ENCODE peak calls at places on chromosomes 7 and 10, in six cellular contexts. T is HCT116, C is SJSA1, V is endodermal cell, L is aorta, Q is upper lobe of left lung. M is an unnamed sample. For H3K4me1, the result is how much of the 10 kb centered on the place peaks cover.

GRCh38 chr7:47933229-47933628 is 15.0 kb downstream of the PKD1L1 start:
- DNase-seq in T (no peak), C (no peak), V (no peak), L (peak), Q (no peak), M (no peak)

GRCh38 chr10:44316922-44317215 is 68.0 kb downstream of the CXCL12 start:
- DNase-seq in T (no peak), C (peak), V (no peak), L (no peak), Q (no peak), M (no peak)

GRCh38 chr7:159014297-159015062 is 130.2 kb downstream of the VIPR2 start:
- DNase-seq in T (no peak), C (no peak), V (no peak), L (no peak), Q (no peak), M (peak)

GRCh38 chr10:50799595-50799994 is 59.9 kb downstream of the ASAH2B start:
- DNase-seq in T (no peak), C (no peak), V (no peak), L (no peak), Q (no peak), M (no peak)

GRCh38 chr7:43505412-43505811 is 77.5 kb upstream of the STK17A start:
- DNase-seq in T (no peak), C (no peak), V (no peak), L (no peak), Q (no peak), M (no peak)

GRCh38 chr7:100003711-100004661 is 11.4 kb upstream of the ZKSCAN1 start:
- DNase-seq in T (no peak), C (no peak), V (peak), L (peak), Q (no peak), M (peak)

GRCh38 chr7:55325371-55325792 is 39.8 kb upstream of the LANCL2 start:
- DNase-seq in T (no peak), C (no peak), V (no peak), L (no peak), Q (no peak), M (no peak)

GRCh38 chr10:58998924-58999713 is 177.3 kb upstream of the PHYHIPL start:
- DNase-seq in T (no peak), C (no peak), V (no peak), L (peak), Q (no peak), M (no peak)

GRCh38 chr10:112952282-112952991 is 2.4 kb downstream of the TCF7L2 start:
- DNase-seq in T (no peak), C (no peak), V (peak), L (no peak), Q (peak), M (peak)

GRCh38 chr10:21524526-21525366 is 736 bp downstream of the SKIDA1 start:
- DNase-seq in T (no peak), C (no peak), V (peak), L (peak), Q (no peak), M (no peak)

GRCh38 chr7:80372415-80372814 is 139.4 kb downstream of the GNAT3 start:
- DNase-seq in T (no peak), C (no peak), V (no peak), L (no peak), Q (no peak), M (no peak)

GRCh38 chr7:8423057-8423456 is 10.4 kb upstream of the NXPH1 start:
- DNase-seq in T (no peak), C (no peak), V (no peak), L (no peak), Q (no peak), M (no peak)

GRCh38 chr10:2150315-2150714 is 413.0 kb upstream of the ADARB2 start:
- DNase-seq in T (no peak), C (no peak), V (no peak), L (no peak), Q (no peak), M (no peak)

GRCh38 chr7:129908181-129908580 is 44.6 kb downstream of the UBE2H start:
- DNase-seq in T (no peak), C (no peak), V (no peak), L (no peak), Q (no peak), M (no peak)

GRCh38 chr10:119246862-119247549 is 39.6 kb downstream of the GRK5 start:
- DNase-seq in T (no peak), C (peak), V (no peak), L (peak), Q (no peak), M (no peak)

GRCh38 chr7:149748223-149748874 is 25.0 kb downstream of the ZNF467 start:
- DNase-seq in T (no peak), C (no peak), V (peak), L (no peak), Q (no peak), M (no peak)

GRCh38 chr10:78829570-78829969 is 239.2 kb upstream of the ZMIZ1 start:
- DNase-seq in T (no peak), C (no peak), V (no peak), L (no peak), Q (no peak), M (no peak)

GRCh38 chr10:91974960-91975359 is 51.4 kb downstream of the BTAF1 start:
- DNase-seq in T (no peak), C (no peak), V (no peak), L (no peak), Q (no peak), M (no peak)

GRCh38 chr10:44397476-44398225 is 12.8 kb upstream of the CXCL12 start:
- DNase-seq in T (no peak), C (no peak), V (peak), L (no peak), Q (no peak), M (peak)

GRCh38 chr7:137798073-137798763 is 48.6 kb downstream of the DGKI start:
- DNase-seq in T (no peak), C (no peak), V (no peak), L (no peak), Q (no peak), M (no peak)

GRCh38 chr7:101986335-101986734 is 168.9 kb downstream of the CUX1 start:
- DNase-seq in T (no peak), C (no peak), V (no peak), L (no peak), Q (no peak), M (no peak)

GRCh38 chr10:42989481-42989921 is 87.4 kb upstream of the RET start:
- DNase-seq in T (no peak), C (no peak), V (no peak), L (no peak), Q (no peak), M (peak)

GRCh38 chr10:11869743-11870460 is 46.7 kb downstream of the PROSER2 start:
- DNase-seq in T (no peak), C (no peak), V (peak), L (peak), Q (peak), M (no peak)

GRCh38 chr10:127600479-127600878 is 51.4 kb downstream of the NPS start:
- DNase-seq in T (no peak), C (no peak), V (peak), L (no peak), Q (no peak), M (no peak)

GRCh38 chr7:50409856-50410468 is 40.2 kb downstream of the FIGNL1 start:
- DNase-seq in T (no peak), C (no peak), V (no peak), L (no peak), Q (peak), M (no peak)

GRCh38 chr10:4503076-4503475 is 322.9 kb upstream of the AKR1E2 start:
- DNase-seq in T (no peak), C (no peak), V (no peak), L (no peak), Q (no peak), M (no peak)

GRCh38 chr10:45261946-45262345 is 53.5 kb downstream of the OR13A1 start:
- DNase-seq in T (no peak), C (no peak), V (no peak), L (no peak), Q (no peak), M (no peak)

GRCh38 chr10:133235265-133235664 is 2.4 kb upstream of the VENTX start:
- DNase-seq in T (no peak), C (no peak), V (peak), L (no peak), Q (peak), M (peak)
- H3K4me3 ChIP-seq in T (no peak), C (no peak), V (no peak), L (no peak), Q (peak), M (peak)

DNA sequence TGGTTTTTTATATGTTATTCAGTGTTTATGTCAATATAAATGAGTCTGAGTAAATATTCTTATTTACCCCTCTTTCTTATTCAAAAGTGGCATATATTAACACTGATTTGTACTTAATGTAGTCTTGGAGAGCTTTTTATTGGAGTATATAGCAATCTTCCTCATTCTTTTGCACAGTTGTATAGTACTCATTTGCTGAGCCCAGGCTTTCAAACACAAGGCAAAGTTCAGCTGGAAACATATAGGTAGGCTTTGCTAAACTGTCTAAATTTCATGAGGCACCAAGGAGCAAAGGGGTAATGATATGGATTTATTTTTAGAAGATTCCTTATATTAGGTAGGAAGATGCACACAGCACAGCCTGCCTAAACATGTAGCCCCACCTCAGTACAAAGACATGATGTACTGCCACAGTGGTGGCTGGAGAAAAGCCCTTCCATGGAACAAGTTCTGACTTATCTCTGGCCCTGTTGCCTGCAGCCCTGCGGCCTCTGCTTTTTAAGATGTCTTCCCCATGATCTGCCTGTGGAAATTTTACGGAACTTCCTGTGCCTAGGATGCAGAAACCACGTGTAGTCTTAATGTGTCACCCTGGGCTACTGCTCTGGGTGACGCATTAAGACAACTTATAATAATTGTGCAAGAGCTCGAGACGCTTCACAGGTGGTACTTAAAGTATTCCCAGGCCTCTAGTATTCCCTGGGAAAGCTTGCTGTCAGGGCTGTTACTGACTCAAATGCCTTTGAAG is 9.6 kb upstream of the PDCD4 start:
- DNase-seq in T (no peak), C (no peak), V (no peak), L (no peak), Q (no peak), M (no peak)
- H3K4me1 ChIP-seq in T (under half), C (under half), V (under half), L (under half), Q (half or more), M (half or more)

GRCh38 chr7:151017953-151018420 is 6.3 kb downstream of the ATG9B start:
- DNase-seq in T (no peak), C (peak), V (peak), L (peak), Q (peak), M (peak)

GRCh38 chr7:151020231-151020630 is 4.1 kb downstream of the ATG9B start:
- DNase-seq in T (no peak), C (no peak), V (peak), L (no peak), Q (no peak), M (no peak)

GRCh38 chr7:151018421-151019129 is 5.7 kb downstream of the ATG9B start:
- DNase-seq in T (no peak), C (no peak), V (peak), L (no peak), Q (peak), M (no peak)

GRCh38 chr7:151017370-151017952 is 6.8 kb downstream of the ATG9B start:
- DNase-seq in T (no peak), C (no peak), V (peak), L (no peak), Q (no peak), M (no peak)

GRCh38 chr7:151019130-151019447 is 5.2 kb downstream of the ATG9B start:
- DNase-seq in T (no peak), C (no peak), V (no peak), L (no peak), Q (no peak), M (no peak)
- H3K4me3 ChIP-seq in T (no peak), C (no peak), V (no peak), L (no peak), Q (peak), M (peak)

DNA sequence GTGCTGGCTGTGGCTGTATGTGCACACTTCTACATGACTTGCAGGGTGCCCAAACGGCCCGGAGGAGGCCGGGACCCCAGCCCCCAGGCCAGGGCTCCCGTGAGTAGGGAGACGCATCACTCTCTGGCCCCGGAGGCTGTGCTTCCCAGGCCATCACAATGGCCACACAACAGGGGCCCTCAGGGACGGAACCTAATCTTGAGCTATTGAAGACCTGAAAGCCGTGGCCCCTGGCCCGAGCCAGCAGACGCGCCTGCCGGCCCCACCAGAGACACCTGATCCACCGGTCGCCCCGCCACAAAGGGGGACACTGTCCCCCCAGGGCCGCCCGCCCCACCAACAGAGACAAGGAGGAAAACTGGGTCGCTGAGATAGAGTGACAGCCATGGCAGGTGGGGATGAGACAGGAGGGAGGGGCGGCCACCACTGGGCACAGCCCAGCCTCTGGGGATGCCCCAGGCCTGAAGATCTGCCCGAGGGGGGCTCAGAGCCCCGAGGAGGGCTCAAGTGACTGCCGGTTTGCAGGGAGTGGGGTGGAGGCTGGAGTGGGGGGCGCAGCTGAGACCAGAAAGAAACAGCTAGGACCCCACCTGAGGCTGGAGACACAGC is 10.2 kb upstream of the LFNG start:
- DNase-seq in T (no peak), C (no peak), V (no peak), L (no peak), Q (peak), M (no peak)
- H3K4me1 ChIP-seq in T (under half), C (under half), V (under half), L (under half), Q (half or more), M (half or more)

GRCh38 chr10:90641731-90642130 is 216.1 kb downstream of the HTR7 start:
- DNase-seq in T (no peak), C (no peak), V (no peak), L (no peak), Q (no peak), M (no peak)
- H3K4me3 ChIP-seq in T (no peak), C (no peak), V (no peak), L (peak), Q (no peak), M (no peak)